ENCODE peak calls at places on chromosomes 5 and 9, in four cellular contexts. K, Z, V and U are unnamed samples.

GRCh38 chr9:83281306-83282255 is 218.6 kb upstream of the RASEF start:
- DNase-seq in Z (no peak), K (peak; percentile 18), V (no peak), U (no peak)

GRCh38 chr5:40401281-40401680 is 278.4 kb upstream of the PTGER4 start:
- DNase-seq in K (no peak), Z (no peak), V (no peak), U (no peak)

GRCh38 chr5:111685969-111686368 is 71.0 kb downstream of the NREP start:
- DNase-seq in K (peak; percentile 9), V (no peak), Z (peak; percentile 8), U (no peak)

GRCh38 chr9:134177624-134178393 is 13.4 kb upstream of the RNU6ATAC start:
- DNase-seq in K (no peak), Z (no peak), V (no peak), U (no peak)

GRCh38 chr9:7273575-7273974 is 515.8 kb downstream of the KDM4C start:
- DNase-seq in K (no peak), Z (peak; percentile 16), V (no peak), U (no peak)

GRCh38 chr9:75953218-75953617 is 62.7 kb downstream of the PCSK5 start:
- DNase-seq in K (no peak), V (no peak), Z (no peak), U (no peak)

GRCh38 chr5:81164466-81164865 is 68.7 kb upstream of the CKMT2 start:
- DNase-seq in V (no peak), Z (no peak), K (no peak), U (no peak)

GRCh38 chr9:128629852-128630545 is 26.6 kb downstream of the DYNC2I2 start:
- DNase-seq in K (no peak), V (no peak), Z (no peak), U (no peak)

GRCh38 chr9:81557957-81558791 is 131.2 kb downstream of the TLE1 start:
- DNase-seq in Z (no peak), V (no peak), K (no peak), U (no peak)

GRCh38 chr9:73183917-73184861 is 32.5 kb downstream of the ANXA1 start:
- DNase-seq in K (no peak), V (no peak), Z (peak; percentile 38), U (no peak)

GRCh38 chr5:78691073-78691960 is 42.7 kb upstream of the LHFPL2 start:
- DNase-seq in Z (no peak), V (no peak), K (no peak), U (no peak)

GRCh38 chr5:9105851-9106250 is 440.0 kb downstream of the SEMA5A start:
- DNase-seq in K (no peak), V (no peak), Z (no peak), U (no peak)

GRCh38 chr5:91069364-91069763 is 313.8 kb downstream of the ARRDC3 start:
- DNase-seq in Z (no peak), V (no peak), K (no peak), U (no peak)

DNA sequence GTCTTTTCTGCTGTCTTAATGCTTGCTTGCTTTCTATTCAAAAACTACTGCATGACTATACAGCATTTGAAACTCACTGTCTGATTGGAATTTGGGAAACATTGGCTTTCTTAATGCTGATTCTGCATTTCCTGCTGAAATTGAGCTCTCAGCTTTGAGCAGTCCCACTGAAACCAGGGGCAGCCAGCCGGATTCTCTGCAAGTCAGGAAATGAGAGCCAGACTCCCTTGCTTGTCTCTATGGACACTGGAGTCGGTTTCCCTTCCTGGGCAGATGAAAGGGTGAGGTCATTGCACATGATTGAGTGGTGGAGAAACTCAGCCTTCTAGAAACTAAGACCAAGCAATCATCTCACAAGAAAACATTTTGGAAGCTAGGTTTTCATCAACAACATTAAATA is 119.7 kb upstream of the SPATA31C2 start:
- DNase-seq in K (no peak), Z (no peak), V (no peak), U (no peak)
- TF ChIP-seq KDM1A in K (no peak), Z (no peak), V (no peak), U (no peak)

GRCh38 chr5:159975462-159976019 is 33.4 kb upstream of the TTC1 start:
- DNase-seq in V (no peak), K (peak; percentile 26), Z (peak; percentile 11), U (no peak)
- TF ChIP-seq KDM1A in V (no peak), K (no peak), Z (no peak), U (no peak)

DNA sequence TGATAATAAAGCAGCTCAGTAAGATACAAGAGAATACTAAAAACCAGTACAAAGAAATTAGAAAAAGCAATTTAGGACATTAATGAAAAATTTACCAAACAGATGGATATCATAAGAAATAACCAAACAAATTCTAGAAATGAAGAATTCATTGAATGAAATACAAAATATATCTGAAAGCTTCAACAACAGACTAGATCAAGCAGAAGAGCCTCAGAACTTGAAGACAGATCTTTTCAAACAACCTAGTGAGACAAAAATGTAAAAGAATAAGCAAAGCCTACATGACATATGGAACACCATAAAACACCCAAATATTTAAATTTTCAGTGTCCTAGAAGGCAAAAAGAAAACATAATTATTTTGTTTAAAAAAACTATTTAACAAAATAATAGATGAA is 66.9 kb downstream of the SKIC3 start:
- DNase-seq in Z (no peak), V (no peak), K (no peak), U (no peak)
- TF ChIP-seq KDM1A in Z (no peak), V (no peak), K (no peak), U (no peak)

DNA sequence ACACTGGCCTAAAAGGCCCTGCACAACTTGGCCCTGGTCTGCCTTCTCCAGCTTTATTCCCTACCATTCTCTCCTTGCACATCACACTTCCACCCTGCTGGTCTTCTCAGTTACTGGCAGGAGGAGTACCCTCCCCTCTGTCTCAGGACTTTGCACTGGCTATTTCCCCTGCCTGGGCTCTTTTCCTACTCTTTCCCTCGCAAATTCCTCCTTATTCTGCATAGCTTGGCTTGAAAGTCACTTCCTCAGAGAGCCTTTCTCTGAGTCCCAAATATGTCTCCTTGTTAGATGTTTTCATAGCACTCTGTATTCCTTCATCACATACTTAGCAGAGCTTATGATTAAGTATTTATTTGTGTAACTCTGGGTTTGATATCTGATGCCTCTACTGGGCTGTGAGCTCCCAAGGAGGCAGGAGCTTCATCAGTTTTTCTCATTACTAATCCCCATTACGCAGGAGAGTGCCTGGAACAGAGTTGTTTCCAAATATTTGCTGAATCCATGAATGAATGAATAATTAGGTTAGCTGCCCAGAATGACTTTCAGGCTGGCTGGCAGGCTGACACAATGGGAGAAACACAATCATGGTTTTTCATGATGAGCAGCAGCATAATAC is 159.9 kb upstream of the KLF9 start:
- DNase-seq in K (no peak), V (no peak), Z (no peak), U (no peak)
- TF ChIP-seq KDM1A in K (no peak), V (no peak), Z (no peak), U (no peak)

GRCh38 chr5:66015296-66015960 is 89.1 kb downstream of the ERBIN start:
- DNase-seq in K (no peak), Z (no peak), V (no peak), U (no peak)

GRCh38 chr5:66009277-66009676 is 82.9 kb downstream of the ERBIN start:
- DNase-seq in K (no peak), Z (no peak), V (no peak), U (no peak)

GRCh38 chr5:66012271-66012670 is 85.9 kb downstream of the ERBIN start:
- DNase-seq in Z (no peak), V (no peak), K (no peak), U (peak; percentile 17)

GRCh38 chr5:66013906-66014305 is 87.5 kb downstream of the ERBIN start:
- DNase-seq in Z (no peak), K (no peak), V (no peak), U (no peak)

DNA sequence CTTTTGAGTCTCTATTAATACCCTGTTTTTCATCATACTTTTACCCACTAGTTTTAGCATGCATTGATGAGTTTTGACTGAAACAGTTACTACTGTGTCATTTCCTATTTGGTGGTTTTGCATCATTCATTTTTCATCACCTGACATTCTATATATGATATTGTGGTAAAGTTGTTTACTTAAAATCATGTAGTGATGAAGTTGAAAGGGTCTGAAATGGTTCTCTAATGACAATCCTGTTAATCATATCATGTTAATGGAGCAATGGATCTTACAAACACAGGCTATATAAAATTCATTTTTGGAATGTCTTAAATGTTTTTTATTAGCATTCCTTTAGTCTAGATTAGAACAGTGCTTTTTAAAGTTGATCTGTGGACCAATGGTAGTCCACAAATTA is 84.1 kb downstream of the ERBIN start:
- DNase-seq in K (no peak), V (no peak), Z (no peak), U (peak; percentile 12)
- TF ChIP-seq KDM1A in K (no peak), V (no peak), Z (no peak), U (no peak)

DNA sequence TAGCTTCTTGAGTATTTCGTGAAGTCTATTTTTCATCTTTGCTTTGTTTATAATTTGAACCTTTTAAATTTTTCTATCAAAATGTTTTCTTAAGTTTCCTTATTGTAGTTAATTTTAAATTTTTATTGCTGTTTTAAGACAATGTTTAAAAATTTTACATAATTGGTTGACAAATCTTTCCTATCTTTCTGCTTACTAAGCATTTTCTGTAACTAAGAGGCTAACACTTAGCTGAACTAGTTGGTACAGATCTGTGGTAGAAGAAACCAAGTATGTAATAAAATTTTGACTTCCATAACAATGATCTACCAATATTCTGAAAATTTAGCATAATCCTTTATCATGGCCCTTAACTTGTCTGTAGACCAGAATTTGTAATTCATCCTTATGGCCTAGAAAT is 32.3 kb upstream of the TNPO1 start:
- DNase-seq in K (no peak), V (no peak), Z (no peak), U (no peak)
- TF ChIP-seq KDM1A in K (no peak), V (no peak), Z (no peak), U (no peak)

GRCh38 chr5:172377856-172378255 is 76.5 kb downstream of the SH3PXD2B start:
- DNase-seq in V (no peak), Z (no peak), K (no peak), U (no peak)

GRCh38 chr5:172383231-172383802 is 71.0 kb downstream of the SH3PXD2B start:
- DNase-seq in K (peak; percentile 66), V (no peak), Z (no peak), U (no peak)

GRCh38 chr5:172380261-172380991 is 73.9 kb downstream of the SH3PXD2B start:
- DNase-seq in V (no peak), Z (no peak), K (no peak), U (no peak)

GRCh38 chr5:172379481-172379880 is 74.8 kb downstream of the SH3PXD2B start:
- DNase-seq in V (no peak), K (no peak), Z (no peak), U (no peak)

GRCh38 chr5:172380992-172381643 is 73.2 kb downstream of the SH3PXD2B start:
- DNase-seq in Z (no peak), V (no peak), K (no peak), U (no peak)
- TF ChIP-seq KDM1A in Z (no peak), V (no peak), K (no peak), U (no peak)

DNA sequence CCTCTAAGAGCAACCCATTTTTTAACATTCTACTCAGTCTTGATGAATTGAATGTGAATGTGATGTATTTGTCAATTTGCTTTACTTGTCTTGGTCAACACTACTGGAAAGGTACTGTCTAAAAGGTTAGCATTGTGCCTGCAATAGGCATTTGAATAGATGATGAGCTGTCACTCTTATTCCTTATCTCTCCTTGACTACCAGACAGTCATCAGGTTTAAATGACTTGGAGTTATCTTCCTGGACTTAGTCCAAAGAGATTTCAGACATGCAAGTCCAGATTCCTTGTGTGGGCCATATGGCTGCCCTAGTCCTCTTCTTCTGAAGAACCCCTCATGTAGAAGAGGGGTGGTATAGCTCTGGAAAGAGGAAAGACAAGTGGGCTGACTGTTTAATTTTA is 4.8 kb downstream of the ARHGEF28 start:
- DNase-seq in K (no peak), Z (no peak), V (no peak), U (no peak)
- TF ChIP-seq KDM1A in K (no peak), Z (no peak), V (no peak), U (no peak)